ENCODE peak calls at places on chromosomes 7 and 10, in eight cellular contexts. Q is left ventricle myocardium inferior, R is hepatocyte, E is right atrium auricular region, X is left lung, N is tibial artery, M is pancreas, Y is cardiac muscle cell. B is an unnamed sample.

GRCh38 chr7:70736715-70737460 is 395.1 kb upstream of the GALNT17 start:
- DNase-seq in M (no peak), R (no peak), Y (peak; percentile 82), X (no peak), E (no peak), Q (no peak), N (no peak), B (no peak)

GRCh38 chr7:155131090-155131489 is 61.0 kb downstream of the HTR5A start:
- DNase-seq in R (no peak), Q (no peak), M (no peak), N (no peak), X (no peak), E (no peak), Y (no peak), B (no peak)

GRCh38 chr10:93379366-93380042 is 102.6 kb downstream of the MYOF start:
- DNase-seq in M (no peak), E (no peak), R (no peak), Y (peak; percentile 65), Q (no peak), N (no peak), X (no peak), B (no peak)

GRCh38 chr10:17368708-17369272 is 85.6 kb downstream of the ST8SIA6 start:
- DNase-seq in E (no peak), Y (no peak), X (no peak), M (no peak), Q (no peak), R (no peak), N (no peak), B (no peak)

GRCh38 chr10:15069230-15069629 is 19.3 kb downstream of the ACBD7 start:
- DNase-seq in N (no peak), E (no peak), M (no peak), Q (no peak), R (no peak), X (no peak), Y (no peak), B (no peak)

GRCh38 chr7:20331912-20332317 is 1.2 kb downstream of the ITGB8 start:
- DNase-seq in Q (no peak), X (no peak), R (no peak), E (no peak), N (no peak), M (peak; percentile 22), Y (no peak), B (no peak)

GRCh38 chr10:115355162-115355760 is 262.1 kb downstream of the ATRNL1 start:
- DNase-seq in X (no peak), R (peak; percentile 82), N (no peak), Q (no peak), Y (peak; percentile 80), M (peak; percentile 44), E (no peak), B (no peak)

GRCh38 chr7:47496666-47497065 is 85.2 kb downstream of the TNS3 start:
- DNase-seq in Q (no peak), R (no peak), E (no peak), M (no peak), X (no peak), N (no peak), Y (no peak), B (no peak)

GRCh38 chr10:4845766-4846165 is 19.8 kb downstream of the AKR1E2 start:
- DNase-seq in E (no peak), R (no peak), Q (no peak), X (no peak), Y (no peak), M (no peak), N (no peak), B (no peak)

GRCh38 chr7:151796091-151796870 is 80.6 kb downstream of the PRKAG2 start:
- DNase-seq in M (no peak), N (no peak), R (peak; percentile 41), E (peak; percentile 88), Q (peak; percentile 26), Y (no peak), X (peak; percentile 67), B (no peak)

GRCh38 chr10:132493756-132494290 is 43.8 kb upstream of the INPP5A start:
- DNase-seq in Q (no peak), M (no peak), X (no peak), E (no peak), Y (no peak), N (peak; percentile 54), R (no peak), B (no peak)

GRCh38 chr10:117075064-117075463 is 63.0 kb downstream of the VAX1 start:
- DNase-seq in X (no peak), M (no peak), Q (no peak), E (no peak), N (no peak), Y (no peak), R (peak; percentile 5), B (no peak)

GRCh38 chr7:24573008-24573553 is at the start of gene PALS2:
- DNase-seq in M (peak; percentile 80), N (peak; percentile 84), R (peak; percentile 91), Y (peak; percentile 87), E (peak; percentile 60), X (peak; percentile 75), Q (peak; percentile 67), B (peak; percentile 85)

GRCh38 chr10:114257488-114257887 is 18.4 kb downstream of the VWA2 start:
- DNase-seq in R (no peak), N (no peak), E (no peak), Q (no peak), Y (no peak), X (no peak), M (no peak), B (no peak)

GRCh38 chr10:3395041-3395440 is 222.5 kb upstream of the PITRM1 start:
- DNase-seq in R (no peak), M (no peak), E (no peak), Y (no peak), Q (no peak), X (no peak), N (no peak), B (no peak)

GRCh38 chr7:2172311-2173183 is 60.2 kb downstream of the MAD1L1 start:
- DNase-seq in Q (no peak), R (peak; percentile 83), N (peak; percentile 68), M (no peak), E (peak; percentile 50), Y (peak; percentile 96), X (peak; percentile 72), B (no peak)

GRCh38 chr7:12234334-12234733 is 23.2 kb downstream of the TMEM106B start:
- DNase-seq in N (no peak), Y (no peak), Q (no peak), R (peak; percentile 28), X (no peak), E (no peak), M (no peak), B (no peak)

GRCh38 chr7:17829001-17829400 is 111.3 kb downstream of the SNX13 start:
- DNase-seq in Y (no peak), E (no peak), N (no peak), M (no peak), X (no peak), R (no peak), Q (no peak), B (no peak)

GRCh38 chr7:140390466-140391190 is 7.7 kb downstream of the SLC37A3 start:
- DNase-seq in E (no peak), X (no peak), Q (no peak), M (no peak), N (peak; percentile 24), Y (peak; percentile 60), R (no peak), B (no peak)

GRCh38 chr7:142439739-142440138 is 181.9 kb upstream of the PRSS58 start:
- DNase-seq in E (no peak), R (no peak), X (no peak), N (no peak), Q (no peak), M (no peak), Y (no peak), B (no peak)

DNA sequence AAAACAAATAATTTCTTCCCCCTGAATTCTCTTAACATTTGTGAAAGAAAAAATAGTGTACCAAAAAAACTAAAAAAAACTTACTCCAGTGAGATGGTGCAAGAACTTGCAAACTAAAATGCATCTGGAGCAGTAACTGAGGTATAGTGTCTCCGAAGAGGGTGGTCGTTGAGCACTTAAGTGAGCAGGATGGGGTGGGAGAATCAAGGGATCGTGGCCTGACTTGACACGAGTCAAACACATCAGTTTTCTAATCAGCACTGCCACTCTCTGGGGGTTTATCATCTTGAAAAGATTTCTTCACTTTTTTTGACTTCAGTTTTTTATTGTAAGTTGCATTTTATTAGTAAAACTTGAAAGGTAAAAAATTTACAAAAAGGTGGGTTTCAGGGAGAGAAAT is 2.5 kb downstream of the ZNF273 start:
- DNase-seq in Q (no peak), Y (no peak), N (no peak), X (no peak), R (no peak), E (no peak), M (no peak), B (no peak)
- H3K4me3 ChIP-seq in Q (no peak overlapping the region), Y (no peak overlapping the region), N (no peak overlapping the region), X (no peak overlapping the region), R (no peak overlapping the region), E (no peak overlapping the region), M (no peak overlapping the region), B (no peak overlapping the region)

DNA sequence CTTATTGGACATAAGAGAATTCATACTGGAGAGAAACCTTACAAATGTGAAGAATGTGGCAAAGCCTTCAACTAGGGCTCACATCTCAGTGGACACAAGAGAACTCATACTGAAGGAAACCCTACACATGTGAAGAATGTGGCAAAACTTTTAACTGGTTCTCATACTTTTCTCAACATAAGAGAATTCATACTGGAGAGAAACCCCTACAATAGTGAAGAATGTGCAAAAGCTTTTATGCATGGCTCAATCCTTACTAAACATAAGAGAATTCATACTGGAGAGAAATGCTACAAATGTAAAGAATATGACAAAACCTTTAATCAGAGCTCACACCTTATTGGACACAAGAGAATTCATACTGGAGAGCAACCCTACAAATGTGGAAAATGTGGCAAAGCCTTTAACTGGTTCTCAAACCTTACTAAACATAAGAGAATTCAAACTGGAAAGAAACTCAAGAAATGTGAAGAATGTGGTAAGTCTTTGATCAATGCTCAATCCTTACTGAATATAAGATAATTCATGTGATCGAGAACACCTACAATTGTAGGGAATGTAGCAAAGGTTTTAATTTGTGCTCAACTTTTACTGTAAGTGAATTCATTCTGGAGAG is 121.8 kb upstream of the ZNF722 start:
- DNase-seq in M (no peak), N (no peak), R (no peak), E (no peak), Q (no peak), Y (no peak), X (no peak), B (no peak)
- H3K9me3 ChIP-seq in M (peaks cover 3% of the 10 kb centered on the region), N (peaks cover 89% of the 10 kb centered on the region), R (peaks cover 12% of the 10 kb centered on the region), E (peaks cover 98% of the 10 kb centered on the region), Q (peaks cover 100% of the 10 kb centered on the region), Y (peaks cover 3% of the 10 kb centered on the region), X (peaks cover 10% of the 10 kb centered on the region), B (peaks cover 38% of the 10 kb centered on the region)

DNA sequence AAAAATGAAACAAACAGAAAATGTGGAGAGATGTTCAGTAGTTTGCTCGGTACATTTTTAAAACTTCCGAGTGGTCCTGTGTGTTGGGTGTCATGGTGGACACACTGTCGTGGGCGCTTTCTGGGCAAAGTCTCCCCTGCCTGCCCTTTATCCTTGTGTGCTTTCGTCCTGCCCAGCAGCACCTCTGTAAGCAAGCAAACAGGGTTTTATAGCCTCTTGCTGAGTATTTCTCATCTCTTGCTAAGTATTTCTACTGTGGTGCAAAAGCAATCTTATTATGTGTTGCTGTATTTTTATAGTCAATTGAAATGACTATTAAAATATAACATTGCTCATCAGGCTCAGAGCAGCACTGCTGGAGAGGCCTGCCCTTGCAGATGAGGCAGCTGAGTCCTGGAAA is 48.7 kb downstream of the DOCK1 start:
- DNase-seq in X (no peak), E (no peak), Q (no peak), Y (no peak), N (no peak), M (no peak), R (no peak), B (no peak)
- H3K36me3 ChIP-seq in X (no peaks in the 10 kb centered on the region), E (no peaks in the 10 kb centered on the region), Q (no peaks in the 10 kb centered on the region), Y (no peaks in the 10 kb centered on the region), N (no peaks in the 10 kb centered on the region), M (no peaks in the 10 kb centered on the region), R (no peaks in the 10 kb centered on the region), B (no peaks in the 10 kb centered on the region)

GRCh38 chr7:99514050-99514449 is 9.6 kb downstream of the ZKSCAN5 start:
- DNase-seq in E (no peak), Y (peak; percentile 50), Q (no peak), X (no peak), M (no peak), N (no peak), R (no peak), B (no peak)
- H3K4me3 ChIP-seq in E (no peak overlapping the region), Y (no peak overlapping the region), Q (no peak overlapping the region), X (no peak overlapping the region), M (no peak overlapping the region), N (no peak overlapping the region), R (no peak overlapping the region), B (no peak overlapping the region)

B was measured in right lobe of liver.